ENCODE peak calls at places on chromosomes 12 and 14, in nine cellular contexts. One of them, this sample, is unnamed.
A peak's percentile ranks its signal among the peaks of the same experiment; 100 is the strongest.

GRCh38 chr14:68376067-68376810 is 416.6 kb downstream of the ZFP36L1 start:
- DNase-seq in Panc1: no peak
- DNase-seq in stimulated activated naive CD4-positive, alpha-beta T cell: no peak
- DNase-seq in EH: peak; percentile 55
- DNase-seq in Right ventricle myocardium superior: no peak
- DNase-seq in HT1080: peak; percentile 25
- DNase-seq in T47D: no peak
- DNase-seq in Caki2: no peak
- DNase-seq in T-helper 2 cell: no peak
- DNase-seq in this sample: no peak

GRCh38 chr12:109178532-109178931 is 62.1 kb downstream of the ACACB start:
- DNase-seq in Panc1: no peak
- DNase-seq in stimulated activated naive CD4-positive, alpha-beta T cell: no peak
- DNase-seq in EH: no peak
- DNase-seq in Right ventricle myocardium superior: no peak
- DNase-seq in HT1080: no peak
- DNase-seq in T47D: no peak
- DNase-seq in Caki2: no peak
- DNase-seq in T-helper 2 cell: no peak
- DNase-seq in this sample: no peak

GRCh38 chr12:115398311-115398781 is 714.4 kb upstream of the TBX3 start:
- DNase-seq in Panc1: peak; percentile 32
- DNase-seq in stimulated activated naive CD4-positive, alpha-beta T cell: no peak
- DNase-seq in EH: peak; percentile 44
- DNase-seq in Right ventricle myocardium superior: no peak
- DNase-seq in HT1080: peak; percentile 36
- DNase-seq in T47D: no peak
- DNase-seq in Caki2: no peak
- DNase-seq in T-helper 2 cell: no peak
- DNase-seq in this sample: no peak

GRCh38 chr14:70886421-70887206 is 20.6 kb upstream of the PCNX1 start:
- DNase-seq in Panc1: no peak
- DNase-seq in stimulated activated naive CD4-positive, alpha-beta T cell: no peak
- DNase-seq in EH: no peak
- DNase-seq in Right ventricle myocardium superior: no peak
- DNase-seq in HT1080: no peak
- DNase-seq in T47D: no peak
- DNase-seq in Caki2: no peak
- DNase-seq in T-helper 2 cell: peak; percentile 96
- DNase-seq in this sample: no peak

GRCh38 chr12:26119391-26119981 is 5.4 kb downstream of the BHLHE41 start:
- DNase-seq in Panc1: no peak
- DNase-seq in stimulated activated naive CD4-positive, alpha-beta T cell: no peak
- DNase-seq in EH: peak; percentile 74
- DNase-seq in Right ventricle myocardium superior: no peak
- DNase-seq in HT1080: peak; percentile 65
- DNase-seq in T47D: peak; percentile 67
- DNase-seq in Caki2: peak; percentile 65
- DNase-seq in T-helper 2 cell: peak; percentile 17
- DNase-seq in this sample: no peak

GRCh38 chr14:79783061-79783460 is 428.2 kb downstream of the DIO2 start:
- DNase-seq in Panc1: no peak
- DNase-seq in stimulated activated naive CD4-positive, alpha-beta T cell: no peak
- DNase-seq in EH: no peak
- DNase-seq in Right ventricle myocardium superior: no peak
- DNase-seq in HT1080: no peak
- DNase-seq in T47D: no peak
- DNase-seq in Caki2: no peak
- DNase-seq in T-helper 2 cell: no peak
- DNase-seq in this sample: no peak

GRCh38 chr12:121085842-121086353 is 46.8 kb upstream of the P2RX7 start:
- DNase-seq in Panc1: no peak
- DNase-seq in stimulated activated naive CD4-positive, alpha-beta T cell: no peak
- DNase-seq in EH: no peak
- DNase-seq in Right ventricle myocardium superior: no peak
- DNase-seq in HT1080: no peak
- DNase-seq in T47D: no peak
- DNase-seq in Caki2: no peak
- DNase-seq in T-helper 2 cell: no peak
- DNase-seq in this sample: no peak

GRCh38 chr14:105087308-105087962 is 22.2 kb upstream of the GPR132 start:
- DNase-seq in Panc1: no peak
- DNase-seq in stimulated activated naive CD4-positive, alpha-beta T cell: no peak
- DNase-seq in EH: peak; percentile 69
- DNase-seq in Right ventricle myocardium superior: peak; percentile 71
- DNase-seq in HT1080: no peak
- DNase-seq in T47D: no peak
- DNase-seq in Caki2: peak; percentile 70
- DNase-seq in T-helper 2 cell: no peak
- DNase-seq in this sample: peak; percentile 48

GRCh38 chr14:52878469-52878868 is 72.4 kb downstream of the FERMT2 start:
- DNase-seq in Panc1: no peak
- DNase-seq in stimulated activated naive CD4-positive, alpha-beta T cell: no peak
- DNase-seq in EH: no peak
- DNase-seq in Right ventricle myocardium superior: no peak
- DNase-seq in HT1080: no peak
- DNase-seq in T47D: no peak
- DNase-seq in Caki2: no peak
- DNase-seq in T-helper 2 cell: no peak
- DNase-seq in this sample: no peak